ENCODE peak calls at places on chromosomes 4 and X, in nine cellular contexts. E, O, D, X, Q, K, C, W and T are unnamed samples.

GRCh38 chrX:25998687-25999086 is 139.5 kb upstream of the MAGEB18 start:
- DNase-seq in C (no peak), K (no peak), O (no peak), E (no peak), D (no peak), X (no peak), W (no peak), Q (no peak), T (no peak)

GRCh38 chrX:131025336-131025735 is 32.8 kb upstream of the ARHGAP36 start:
- DNase-seq in C (no peak), W (no peak), X (no peak), K (no peak), Q (no peak), O (no peak), D (no peak), E (no peak), T (no peak)

GRCh38 chrX:2677764-2678163 is 13.3 kb upstream of the CD99 start:
- DNase-seq in Q (no peak), C (peak; percentile 99), D (peak; percentile 47), X (no peak), K (no peak), W (peak; percentile 53), E (no peak), O (peak; percentile 96), T (no peak)

GRCh38 chrX:72100051-72100755 is 31.5 kb downstream of the RTL5 start:
- DNase-seq in W (no peak), E (no peak), O (no peak), K (no peak), D (no peak), Q (no peak), C (no peak), X (no peak), T (no peak)

GRCh38 chrX:15471016-15471415 is 22.1 kb downstream of the PIR start:
- DNase-seq in D (peak; percentile 72), W (peak; percentile 71), Q (peak; percentile 50), X (peak; percentile 54), E (peak; percentile 71), O (no peak), K (peak; percentile 64), C (peak; percentile 33), T (peak; percentile 48)

GRCh38 chr4:123398151-123398802 is 1.7 kb downstream of the SPRY1 start:
- DNase-seq in X (peak; percentile 73), O (no peak), D (peak; percentile 65), Q (peak; percentile 81), C (peak; percentile 68), K (peak; percentile 77), W (peak; percentile 83), E (peak; percentile 80), T (peak; percentile 75)

GRCh38 chr4:55865228-55865806 is 11.9 kb downstream of the EXOC1 start:
- DNase-seq in E (no peak), C (peak; percentile 42), K (no peak), D (no peak), Q (no peak), W (no peak), X (no peak), O (peak; percentile 15), T (no peak)

GRCh38 chr4:5638976-5639375 is 69.4 kb downstream of the EVC2 start:
- DNase-seq in O (no peak), K (no peak), C (peak; percentile 41), X (no peak), D (no peak), Q (no peak), W (no peak), E (no peak), T (no peak)

GRCh38 chr4:102829803-102830202 is 2.5 kb upstream of the UBE2D3 start:
- DNase-seq in Q (no peak), K (no peak), W (no peak), O (no peak), E (no peak), X (no peak), C (no peak), D (no peak), T (no peak)

GRCh38 chr4:66911898-66912297 is 633.4 kb downstream of the CENPC start:
- DNase-seq in K (no peak), D (no peak), C (no peak), Q (no peak), X (no peak), E (no peak), O (no peak), W (no peak), T (no peak)

GRCh38 chr4:152778656-152779512 is 646 bp downstream of the TIGD4 start:
- DNase-seq in E (peak; percentile 39), D (no peak), C (no peak), O (no peak), W (peak; percentile 32), Q (peak; percentile 50), K (peak; percentile 60), X (no peak), T (peak; percentile 25)

GRCh38 chr4:88818650-88819470 is 121.2 kb upstream of the NAP1L5 start:
- DNase-seq in O (no peak), C (peak; percentile 31), D (peak; percentile 49), Q (peak; percentile 16), W (peak; percentile 71), K (peak; percentile 60), E (no peak), X (no peak), T (peak; percentile 14)

GRCh38 chr4:1809754-1810502 is 16.8 kb downstream of the FGFR3 start:
- DNase-seq in D (peak; percentile 93), E (peak; percentile 88), O (peak; percentile 16), Q (peak; percentile 72), X (peak; percentile 89), K (peak; percentile 83), C (peak; percentile 43), W (peak; percentile 71), T (peak; percentile 89)

GRCh38 chr4:126604273-126604867 is 1028.4 kb upstream of the INTU start:
- DNase-seq in W (no peak), D (no peak), K (no peak), E (no peak), C (peak; percentile 34), Q (peak; percentile 19), O (peak; percentile 15), X (no peak), T (peak; percentile 18)

GRCh38 chr4:82779032-82779431 is 19.6 kb downstream of the SCD5 start:
- DNase-seq in W (no peak), O (no peak), C (no peak), K (no peak), Q (no peak), X (no peak), D (no peak), E (no peak), T (no peak)

GRCh38 chr4:64713256-64713840 is 304.1 kb upstream of the TECRL start:
- DNase-seq in Q (peak; percentile 42), O (no peak), K (no peak), X (no peak), E (no peak), C (no peak), W (no peak), D (no peak), T (peak; percentile 15)

DNA sequence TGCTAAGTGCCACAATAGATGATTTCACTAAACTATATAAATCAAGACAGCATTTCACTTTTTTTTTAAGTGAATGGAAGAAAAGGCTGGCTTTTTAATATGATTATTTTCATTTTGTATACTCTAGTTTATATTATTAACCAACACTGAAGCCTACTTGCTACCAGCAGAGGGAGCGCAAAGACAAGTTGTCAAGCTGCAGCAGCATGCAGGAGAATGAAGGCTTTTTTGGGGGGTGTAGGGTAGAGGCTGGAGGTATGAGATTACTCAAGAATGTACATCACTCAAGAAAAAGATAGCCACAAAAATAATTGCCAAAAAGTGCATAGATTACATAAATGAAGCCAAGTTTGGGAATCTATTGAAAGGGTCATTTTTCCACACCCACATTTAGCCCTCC is 519.5 kb downstream of the FGF13 start:
- DNase-seq in W (no peak), Q (peak; percentile 15), E (no peak), D (peak; percentile 29), O (no peak), C (no peak), K (peak; percentile 12), X (peak; percentile 20), T (no peak)
- TF ChIP-seq CTCF in W (no peak), Q (peak; percentile 70), E (peak; percentile 48), D (peak; percentile 80), O (peak; percentile 33), C (no peak), K (no peak), X (peak; percentile 76), T (peak; percentile 24)

DNA sequence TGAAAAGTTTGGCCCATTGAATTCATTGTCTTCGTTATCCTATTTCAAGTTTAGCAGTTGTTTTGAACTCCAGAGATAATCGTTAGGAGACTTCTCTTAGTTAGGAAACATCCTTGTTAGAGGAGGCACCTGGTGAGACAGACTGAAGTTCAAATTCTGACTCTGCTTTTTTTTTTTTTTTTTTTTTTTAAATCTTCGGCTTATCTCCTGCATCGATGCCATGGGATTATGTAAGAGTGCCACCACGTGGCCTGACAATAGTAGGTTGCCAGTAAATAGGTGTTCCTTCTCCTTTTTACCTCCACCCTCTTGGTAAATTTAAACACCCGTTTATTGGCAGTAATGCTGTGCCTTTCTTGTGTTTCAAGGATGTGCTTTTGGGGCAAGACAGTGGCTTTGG is 149.3 kb downstream of the SOWAHB start:
- DNase-seq in Q (peak; percentile 9), W (peak; percentile 63), O (no peak), C (no peak), E (no peak), X (no peak), D (no peak), K (peak; percentile 58), T (no peak)
- TF ChIP-seq CTCF in Q (peak; percentile 59), W (no peak), O (no peak), C (peak; percentile 3), E (no peak), X (peak; percentile 44), D (peak; percentile 60), K (no peak), T (peak; percentile 48)

GRCh38 chr4:167428172-167428571 is 193.9 kb upstream of the SPOCK3 start:
- DNase-seq in O (no peak), Q (no peak), E (no peak), X (no peak), W (no peak), K (no peak), C (no peak), D (no peak), T (no peak)
- TF ChIP-seq CTCF in O (no peak), Q (no peak), E (no peak), X (no peak), W (no peak), K (no peak), C (no peak), D (no peak), T (no peak)

GRCh38 chrX:7090506-7091095 is 56.9 kb upstream of the STS start:
- DNase-seq in O (no peak), Q (no peak), K (no peak), E (no peak), W (no peak), X (no peak), D (no peak), C (no peak), T (no peak)

GRCh38 chrX:7086384-7086783 is 61.1 kb upstream of the STS start:
- DNase-seq in W (no peak), C (no peak), E (no peak), X (no peak), D (no peak), K (peak; percentile 60), Q (no peak), O (no peak), T (no peak)

GRCh38 chrX:7091923-7092322 is 55.6 kb upstream of the STS start:
- DNase-seq in D (no peak), X (no peak), W (no peak), K (no peak), C (no peak), E (no peak), Q (no peak), O (no peak), T (no peak)

GRCh38 chrX:7085879-7086278 is 61.6 kb upstream of the STS start:
- DNase-seq in D (no peak), W (no peak), K (no peak), C (no peak), Q (no peak), E (no peak), X (no peak), O (no peak), T (no peak)

GRCh38 chrX:7088968-7089615 is 58.4 kb upstream of the STS start:
- DNase-seq in C (no peak), O (no peak), E (no peak), X (peak; percentile 34), Q (peak; percentile 76), W (no peak), K (peak; percentile 68), D (peak; percentile 49), T (peak; percentile 26)
- TF ChIP-seq CTCF in C (no peak), O (no peak), E (no peak), X (peak; percentile 71), Q (peak; percentile 72), W (no peak), K (peak; percentile 35), D (peak; percentile 79), T (peak; percentile 26)